ENCODE peak calls at places on chromosomes 2 and 18, in five cellular contexts. One of them, this sample, is unnamed.

GRCh38 chr2:32863803-32864202 is 83.0 kb upstream of the LTBP1 start:
- DNase-seq in HepG2: no peak
- DNase-seq in HCT116: no peak
- DNase-seq in fibroblast of lung: no peak
- DNase-seq in neural progenitor cell: no peak
- DNase-seq in this sample: no peak

GRCh38 chr2:195985731-195986130 is 82.9 kb downstream of the DNAH7 start:
- DNase-seq in HepG2: no peak
- DNase-seq in HCT116: no peak
- DNase-seq in fibroblast of lung: no peak
- DNase-seq in neural progenitor cell: no peak
- DNase-seq in this sample: no peak

GRCh38 chr2:60793169-60793568 is 37.1 kb downstream of the PAPOLG start:
- DNase-seq in HepG2: no peak
- DNase-seq in HCT116: no peak
- DNase-seq in fibroblast of lung: no peak
- DNase-seq in neural progenitor cell: no peak
- DNase-seq in this sample: no peak

GRCh38 chr2:215740071-215740470 is 273.3 kb downstream of the MREG start:
- DNase-seq in HepG2: no peak
- DNase-seq in HCT116: no peak
- DNase-seq in fibroblast of lung: no peak
- DNase-seq in neural progenitor cell: no peak
- DNase-seq in this sample: no peak

GRCh38 chr2:105498281-105498846 is 99.5 kb upstream of the FHL2 start:
- DNase-seq in HepG2: no peak
- DNase-seq in HCT116: no peak
- DNase-seq in fibroblast of lung: no peak
- DNase-seq in neural progenitor cell: no peak
- DNase-seq in this sample: no peak

GRCh38 chr18:3129053-3129864 is 90.5 kb downstream of the MYOM1 start:
- DNase-seq in HepG2: peak
- DNase-seq in HCT116: peak
- DNase-seq in fibroblast of lung: peak
- DNase-seq in neural progenitor cell: peak
- DNase-seq in this sample: peak

GRCh38 chr18:52190195-52190594 is 149.8 kb upstream of the DCC start:
- DNase-seq in HepG2: no peak
- DNase-seq in HCT116: no peak
- DNase-seq in fibroblast of lung: no peak
- DNase-seq in neural progenitor cell: no peak
- DNase-seq in this sample: no peak

GRCh38 chr2:119490653-119491195 is 33.6 kb downstream of the SCTR start:
- DNase-seq in HepG2: no peak
- DNase-seq in HCT116: no peak
- DNase-seq in fibroblast of lung: no peak
- DNase-seq in neural progenitor cell: no peak
- DNase-seq in this sample: no peak

GRCh38 chr18:48897531-48897930 is 53.2 kb downstream of the SMAD7 start:
- DNase-seq in HepG2: no peak
- DNase-seq in HCT116: no peak
- DNase-seq in fibroblast of lung: peak
- DNase-seq in neural progenitor cell: no peak
- DNase-seq in this sample: no peak

GRCh38 chr2:23585218-23585945 is 200.4 kb downstream of the KLHL29 start:
- DNase-seq in HepG2: no peak
- DNase-seq in HCT116: no peak
- DNase-seq in fibroblast of lung: no peak
- DNase-seq in neural progenitor cell: no peak
- DNase-seq in this sample: no peak

GRCh38 chr2:230758566-230759480 is 46.2 kb downstream of the CAB39 start:
- DNase-seq in HepG2: no peak
- DNase-seq in HCT116: no peak
- DNase-seq in fibroblast of lung: peak
- DNase-seq in neural progenitor cell: no peak
- DNase-seq in this sample: peak

GRCh38 chr18:62607302-62607701 is 84.5 kb downstream of the ZCCHC2 start:
- DNase-seq in HepG2: peak
- DNase-seq in HCT116: no peak
- DNase-seq in fibroblast of lung: no peak
- DNase-seq in neural progenitor cell: no peak
- DNase-seq in this sample: no peak

GRCh38 chr2:18178736-18179349 is 300.4 kb downstream of the KCNS3 start:
- DNase-seq in HepG2: peak
- DNase-seq in HCT116: peak
- DNase-seq in fibroblast of lung: peak
- DNase-seq in neural progenitor cell: peak
- DNase-seq in this sample: peak

GRCh38 chr18:63399300-63399699 is 23.0 kb downstream of the VPS4B start:
- DNase-seq in HepG2: no peak
- DNase-seq in HCT116: no peak
- DNase-seq in fibroblast of lung: no peak
- DNase-seq in neural progenitor cell: no peak
- DNase-seq in this sample: no peak

GRCh38 chr2:161165811-161166210 is 5.6 kb downstream of the TANK start:
- DNase-seq in HepG2: no peak
- DNase-seq in HCT116: no peak
- DNase-seq in fibroblast of lung: peak
- DNase-seq in neural progenitor cell: no peak
- DNase-seq in this sample: no peak

GRCh38 chr18:8948471-8949149 is 153.9 kb upstream of the NDUFV2 start:
- DNase-seq in HepG2: no peak
- DNase-seq in HCT116: no peak
- DNase-seq in fibroblast of lung: peak
- DNase-seq in neural progenitor cell: no peak
- DNase-seq in this sample: peak

GRCh38 chr2:241994086-241994485 is 124.6 kb downstream of the RTP5 start:
- DNase-seq in HepG2: no peak
- DNase-seq in HCT116: no peak
- DNase-seq in fibroblast of lung: no peak
- DNase-seq in neural progenitor cell: no peak
- DNase-seq in this sample: no peak

GRCh38 chr18:54830260-54830659 is 2.0 kb downstream of the RAB27B start:
- DNase-seq in HepG2: no peak
- DNase-seq in HCT116: no peak
- DNase-seq in fibroblast of lung: no peak
- DNase-seq in neural progenitor cell: no peak
- DNase-seq in this sample: no peak

GRCh38 chr2:237474931-237475703 is 11.9 kb upstream of the MLPH start:
- DNase-seq in HepG2: peak
- DNase-seq in HCT116: peak
- DNase-seq in fibroblast of lung: peak
- DNase-seq in neural progenitor cell: peak
- DNase-seq in this sample: peak

GRCh38 chr2:17879137-17879912 is 858 bp downstream of the KCNS3 start:
- DNase-seq in HepG2: no peak
- DNase-seq in HCT116: peak
- DNase-seq in fibroblast of lung: peak
- DNase-seq in neural progenitor cell: peak
- DNase-seq in this sample: peak

GRCh38 chr2:189082576-189082975 is 97.0 kb downstream of the COL5A2 start:
- DNase-seq in HepG2: no peak
- DNase-seq in HCT116: no peak
- DNase-seq in fibroblast of lung: peak
- DNase-seq in neural progenitor cell: no peak
- DNase-seq in this sample: no peak

GRCh38 chr18:12515550-12515949 is 107.8 kb downstream of the PRELID3A start:
- DNase-seq in HepG2: no peak
- DNase-seq in HCT116: no peak
- DNase-seq in fibroblast of lung: no peak
- DNase-seq in neural progenitor cell: no peak
- DNase-seq in this sample: no peak

GRCh38 chr2:141109633-141110032 is 1021.2 kb downstream of the LRP1B start:
- DNase-seq in HepG2: peak
- DNase-seq in HCT116: no peak
- DNase-seq in fibroblast of lung: no peak
- DNase-seq in neural progenitor cell: peak
- DNase-seq in this sample: no peak

GRCh38 chr2:218983971-218984238 is 1.1 kb downstream of the FEV start:
- DNase-seq in HepG2: no peak
- DNase-seq in HCT116: no peak
- DNase-seq in fibroblast of lung: no peak
- DNase-seq in neural progenitor cell: no peak
- DNase-seq in this sample: no peak

GRCh38 chr2:231617059-231617926 is 24.6 kb downstream of the TEX44 start:
- DNase-seq in HepG2: no peak
- DNase-seq in HCT116: no peak
- DNase-seq in fibroblast of lung: no peak
- DNase-seq in neural progenitor cell: no peak
- DNase-seq in this sample: peak

GRCh38 chr18:3493501-3494244 is 43.7 kb downstream of the TGIF1 start:
- DNase-seq in HepG2: no peak
- DNase-seq in HCT116: no peak
- DNase-seq in fibroblast of lung: no peak
- DNase-seq in neural progenitor cell: peak
- DNase-seq in this sample: no peak

GRCh38 chr2:5387421-5387820 is 304.8 kb upstream of the SOX11 start:
- DNase-seq in HepG2: no peak
- DNase-seq in HCT116: no peak
- DNase-seq in fibroblast of lung: peak
- DNase-seq in neural progenitor cell: no peak
- DNase-seq in this sample: no peak

GRCh38 chr2:174335605-174336402 is 1.1 kb downstream of the SP9 start:
- DNase-seq in HepG2: no peak
- DNase-seq in HCT116: no peak
- DNase-seq in fibroblast of lung: no peak
- DNase-seq in neural progenitor cell: peak
- DNase-seq in this sample: no peak

GRCh38 chr2:174336403-174337336 is 1.9 kb downstream of the SP9 start:
- DNase-seq in HepG2: peak
- DNase-seq in HCT116: peak
- DNase-seq in fibroblast of lung: no peak
- DNase-seq in neural progenitor cell: peak
- DNase-seq in this sample: no peak

GRCh38 chr2:174334278-174334715 is 457 bp upstream of the SP9 start:
- DNase-seq in HepG2: no peak
- DNase-seq in HCT116: no peak
- DNase-seq in fibroblast of lung: no peak
- DNase-seq in neural progenitor cell: peak
- DNase-seq in this sample: no peak

GRCh38 chr2:174333502-174334277 is 1.1 kb upstream of the SP9 start:
- DNase-seq in HepG2: no peak
- DNase-seq in HCT116: no peak
- DNase-seq in fibroblast of lung: no peak
- DNase-seq in neural progenitor cell: peak
- DNase-seq in this sample: no peak

GRCh38 chr2:174334781-174335604 is at the start of gene SP9:
- DNase-seq in HepG2: peak
- DNase-seq in HCT116: no peak
- DNase-seq in fibroblast of lung: peak
- DNase-seq in neural progenitor cell: peak
- DNase-seq in this sample: no peak
- TF ChIP-seq EZH2 in HepG2: peak
- TF ChIP-seq EZH2 in HCT116: no peak
- TF ChIP-seq EZH2 in fibroblast of lung: peak
- TF ChIP-seq EZH2 in neural progenitor cell: no peak
- TF ChIP-seq EZH2 in this sample: no peak

GRCh38 chr18:23618862-23619387 is 32.6 kb upstream of the NPC1 start:
- DNase-seq in HepG2: peak
- DNase-seq in HCT116: no peak
- DNase-seq in fibroblast of lung: no peak
- DNase-seq in neural progenitor cell: peak
- DNase-seq in this sample: no peak

GRCh38 chr18:23619388-23619873 is 33.1 kb upstream of the NPC1 start:
- DNase-seq in HepG2: no peak
- DNase-seq in HCT116: no peak
- DNase-seq in fibroblast of lung: peak
- DNase-seq in neural progenitor cell: peak
- DNase-seq in this sample: no peak

GRCh38 chr18:23627325-23627724 is 35.4 kb downstream of the ANKRD29 start:
- DNase-seq in HepG2: peak
- DNase-seq in HCT116: peak
- DNase-seq in fibroblast of lung: peak
- DNase-seq in neural progenitor cell: no peak
- DNase-seq in this sample: peak

GRCh38 chr18:23626451-23627279 is 36.0 kb downstream of the ANKRD29 start:
- DNase-seq in HepG2: no peak
- DNase-seq in HCT116: no peak
- DNase-seq in fibroblast of lung: peak
- DNase-seq in neural progenitor cell: no peak
- DNase-seq in this sample: peak

DNA sequence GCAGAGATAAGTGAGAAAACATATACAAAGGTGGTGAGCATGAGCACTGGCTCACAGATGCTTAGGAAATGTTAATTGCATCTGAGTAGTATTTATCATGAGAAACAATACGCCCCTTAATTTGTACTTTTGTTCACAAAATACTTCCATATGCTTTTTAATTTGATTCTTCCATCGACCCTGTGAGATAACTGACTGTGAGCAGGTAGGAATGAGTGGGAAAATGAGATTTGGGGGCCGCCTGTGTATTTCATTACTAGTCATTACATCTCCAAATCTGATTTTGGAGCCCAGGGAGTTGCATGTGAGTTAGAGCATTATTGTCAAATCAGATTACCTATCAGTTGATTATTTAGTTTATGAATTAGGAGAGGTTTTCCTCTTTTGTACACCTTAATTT is 36.7 kb upstream of the NPC1 start:
- DNase-seq in HepG2: no peak
- DNase-seq in HCT116: no peak
- DNase-seq in fibroblast of lung: no peak
- DNase-seq in neural progenitor cell: no peak
- DNase-seq in this sample: no peak
- TF ChIP-seq CTCF in HepG2: no peak
- TF ChIP-seq CTCF in HCT116: no peak
- TF ChIP-seq CTCF in fibroblast of lung: no peak
- TF ChIP-seq CTCF in neural progenitor cell: no peak
- TF ChIP-seq CTCF in this sample: no peak

DNA sequence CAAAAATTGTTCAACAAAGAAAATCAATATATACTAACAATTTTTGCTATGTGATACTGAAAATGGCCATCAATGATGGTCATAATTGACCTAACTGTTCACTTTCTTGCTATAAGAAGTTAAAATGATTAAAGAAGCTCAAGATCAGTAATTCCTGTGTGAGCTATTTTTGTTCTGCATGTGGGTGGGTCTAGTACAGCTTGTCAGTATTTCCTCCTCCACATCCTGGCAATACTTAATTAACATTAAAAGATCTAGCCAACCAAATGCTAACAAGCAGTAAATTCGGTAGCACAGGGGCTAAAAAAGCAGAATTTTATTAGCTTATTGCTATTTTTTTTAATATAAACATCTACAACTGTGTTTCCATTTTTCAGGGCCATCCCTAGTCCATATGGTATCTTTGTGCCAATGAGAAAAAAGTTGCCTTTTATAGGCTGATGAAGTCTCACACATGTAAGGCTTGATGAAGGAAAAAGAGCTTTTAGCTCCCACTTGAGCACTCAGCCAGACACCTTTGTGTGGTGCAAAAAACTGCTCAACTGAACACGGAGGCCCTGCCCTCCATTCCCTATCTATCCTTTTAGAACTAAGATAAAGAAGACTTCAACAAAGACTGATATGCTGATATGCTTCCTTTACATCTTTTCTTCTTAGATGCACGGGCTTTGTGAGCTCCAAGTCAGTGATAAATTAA is 4.9 kb upstream of the PNO1 start:
- DNase-seq in HepG2: no peak
- DNase-seq in HCT116: no peak
- DNase-seq in fibroblast of lung: no peak
- DNase-seq in neural progenitor cell: no peak
- DNase-seq in this sample: no peak
- TF ChIP-seq EZH2 in HepG2: no peak
- TF ChIP-seq EZH2 in HCT116: no peak
- TF ChIP-seq EZH2 in fibroblast of lung: no peak
- TF ChIP-seq EZH2 in neural progenitor cell: no peak
- TF ChIP-seq EZH2 in this sample: no peak

GRCh38 chr2:128610496-128610895 is 291.8 kb upstream of the HS6ST1 start:
- DNase-seq in HepG2: no peak
- DNase-seq in HCT116: no peak
- DNase-seq in fibroblast of lung: no peak
- DNase-seq in neural progenitor cell: no peak
- DNase-seq in this sample: no peak
- TF ChIP-seq CTCF in HepG2: no peak
- TF ChIP-seq CTCF in HCT116: no peak
- TF ChIP-seq CTCF in fibroblast of lung: no peak
- TF ChIP-seq CTCF in neural progenitor cell: no peak
- TF ChIP-seq CTCF in this sample: no peak